ENCODE peak calls at places on chromosomes 3 and 15, in eight cellular contexts. One of them, this sample, is unnamed.

GRCh38 chr3:23950303-23950702 is 5.2 kb downstream of the NR1D2 start:
- DNase-seq in CD8-positive, alpha-beta memory T cell: no peak
- DNase-seq in bronchial epithelial cell: no peak
- DNase-seq in cardiac muscle cell: no peak
- DNase-seq in BE2C: no peak
- DNase-seq in spleen: no peak
- DNase-seq in cardiac fibroblast: no peak
- DNase-seq in naive thymus-derived CD4-positive, alpha-beta T cell: no peak
- DNase-seq in this sample: no peak

GRCh38 chr3:97712919-97713318 is 51.6 kb upstream of the ARL6 start:
- DNase-seq in BE2C: no peak
- DNase-seq in cardiac fibroblast: no peak
- DNase-seq in naive thymus-derived CD4-positive, alpha-beta T cell: no peak
- DNase-seq in spleen: no peak
- DNase-seq in bronchial epithelial cell: no peak
- DNase-seq in CD8-positive, alpha-beta memory T cell: no peak
- DNase-seq in cardiac muscle cell: no peak
- DNase-seq in this sample: no peak

GRCh38 chr3:129068291-129068886 is 7.8 kb downstream of the GP9 start:
- DNase-seq in naive thymus-derived CD4-positive, alpha-beta T cell: no peak
- DNase-seq in CD8-positive, alpha-beta memory T cell: no peak
- DNase-seq in BE2C: peak
- DNase-seq in cardiac fibroblast: peak
- DNase-seq in cardiac muscle cell: peak
- DNase-seq in bronchial epithelial cell: no peak
- DNase-seq in spleen: no peak
- DNase-seq in this sample: no peak

GRCh38 chr15:101384276-101384675 is 89.2 kb upstream of the SNRPA1 start:
- DNase-seq in cardiac muscle cell: no peak
- DNase-seq in CD8-positive, alpha-beta memory T cell: no peak
- DNase-seq in naive thymus-derived CD4-positive, alpha-beta T cell: no peak
- DNase-seq in bronchial epithelial cell: no peak
- DNase-seq in cardiac fibroblast: no peak
- DNase-seq in spleen: peak
- DNase-seq in BE2C: no peak
- DNase-seq in this sample: no peak

GRCh38 chr3:132255041-132255745 is 62.0 kb upstream of the ACP3 start:
- DNase-seq in naive thymus-derived CD4-positive, alpha-beta T cell: no peak
- DNase-seq in spleen: no peak
- DNase-seq in cardiac fibroblast: peak
- DNase-seq in CD8-positive, alpha-beta memory T cell: no peak
- DNase-seq in cardiac muscle cell: peak
- DNase-seq in BE2C: no peak
- DNase-seq in bronchial epithelial cell: peak
- DNase-seq in this sample: no peak

GRCh38 chr3:8492744-8493511 is 8.7 kb upstream of the LMCD1 start:
- DNase-seq in naive thymus-derived CD4-positive, alpha-beta T cell: no peak
- DNase-seq in cardiac muscle cell: no peak
- DNase-seq in bronchial epithelial cell: peak
- DNase-seq in cardiac fibroblast: no peak
- DNase-seq in spleen: no peak
- DNase-seq in CD8-positive, alpha-beta memory T cell: no peak
- DNase-seq in BE2C: no peak
- DNase-seq in this sample: no peak

GRCh38 chr3:143820466-143821221 is 27.6 kb downstream of the SLC9A9 start:
- DNase-seq in cardiac fibroblast: no peak
- DNase-seq in BE2C: no peak
- DNase-seq in bronchial epithelial cell: no peak
- DNase-seq in spleen: no peak
- DNase-seq in cardiac muscle cell: no peak
- DNase-seq in naive thymus-derived CD4-positive, alpha-beta T cell: no peak
- DNase-seq in CD8-positive, alpha-beta memory T cell: no peak
- DNase-seq in this sample: no peak

GRCh38 chr3:34260991-34261365 is 462.5 kb downstream of the PDCD6IP start:
- DNase-seq in bronchial epithelial cell: peak
- DNase-seq in cardiac fibroblast: no peak
- DNase-seq in cardiac muscle cell: no peak
- DNase-seq in BE2C: no peak
- DNase-seq in naive thymus-derived CD4-positive, alpha-beta T cell: no peak
- DNase-seq in CD8-positive, alpha-beta memory T cell: no peak
- DNase-seq in spleen: no peak
- DNase-seq in this sample: no peak

GRCh38 chr3:16064660-16065414 is 109.6 kb upstream of the GALNT15 start:
- DNase-seq in naive thymus-derived CD4-positive, alpha-beta T cell: no peak
- DNase-seq in BE2C: no peak
- DNase-seq in cardiac muscle cell: peak
- DNase-seq in bronchial epithelial cell: peak
- DNase-seq in spleen: no peak
- DNase-seq in cardiac fibroblast: peak
- DNase-seq in CD8-positive, alpha-beta memory T cell: no peak
- DNase-seq in this sample: no peak

GRCh38 chr3:47850062-47850802 is 47.3 kb downstream of the DHX30 start:
- DNase-seq in cardiac fibroblast: peak
- DNase-seq in naive thymus-derived CD4-positive, alpha-beta T cell: no peak
- DNase-seq in cardiac muscle cell: peak
- DNase-seq in CD8-positive, alpha-beta memory T cell: no peak
- DNase-seq in bronchial epithelial cell: no peak
- DNase-seq in spleen: peak
- DNase-seq in BE2C: peak
- DNase-seq in this sample: no peak

GRCh38 chr3:160163259-160163878 is 61.9 kb upstream of the C3orf80 start:
- DNase-seq in cardiac fibroblast: peak
- DNase-seq in BE2C: no peak
- DNase-seq in bronchial epithelial cell: peak
- DNase-seq in spleen: no peak
- DNase-seq in CD8-positive, alpha-beta memory T cell: no peak
- DNase-seq in naive thymus-derived CD4-positive, alpha-beta T cell: no peak
- DNase-seq in cardiac muscle cell: peak
- DNase-seq in this sample: no peak

GRCh38 chr3:97613139-97613538 is 151.4 kb upstream of the ARL6 start:
- DNase-seq in naive thymus-derived CD4-positive, alpha-beta T cell: no peak
- DNase-seq in BE2C: peak
- DNase-seq in cardiac fibroblast: no peak
- DNase-seq in CD8-positive, alpha-beta memory T cell: no peak
- DNase-seq in cardiac muscle cell: no peak
- DNase-seq in spleen: no peak
- DNase-seq in bronchial epithelial cell: no peak
- DNase-seq in this sample: no peak

GRCh38 chr3:27758083-27758482 is 36.0 kb upstream of the EOMES start:
- DNase-seq in bronchial epithelial cell: peak
- DNase-seq in spleen: no peak
- DNase-seq in naive thymus-derived CD4-positive, alpha-beta T cell: peak
- DNase-seq in cardiac muscle cell: peak
- DNase-seq in BE2C: no peak
- DNase-seq in CD8-positive, alpha-beta memory T cell: no peak
- DNase-seq in cardiac fibroblast: peak
- DNase-seq in this sample: no peak

GRCh38 chr3:25257026-25257425 is 171.0 kb upstream of the RARB start:
- DNase-seq in bronchial epithelial cell: peak
- DNase-seq in cardiac muscle cell: peak
- DNase-seq in CD8-positive, alpha-beta memory T cell: no peak
- DNase-seq in naive thymus-derived CD4-positive, alpha-beta T cell: no peak
- DNase-seq in cardiac fibroblast: peak
- DNase-seq in BE2C: no peak
- DNase-seq in spleen: no peak
- DNase-seq in this sample: no peak

GRCh38 chr15:50744601-50745000 is 20.9 kb downstream of the SPPL2A start:
- DNase-seq in cardiac fibroblast: peak
- DNase-seq in bronchial epithelial cell: no peak
- DNase-seq in spleen: no peak
- DNase-seq in naive thymus-derived CD4-positive, alpha-beta T cell: no peak
- DNase-seq in BE2C: no peak
- DNase-seq in cardiac muscle cell: peak
- DNase-seq in CD8-positive, alpha-beta memory T cell: no peak
- DNase-seq in this sample: no peak

GRCh38 chr15:93020976-93021772 is 67.8 kb downstream of the RGMA start:
- DNase-seq in spleen: no peak
- DNase-seq in bronchial epithelial cell: no peak
- DNase-seq in BE2C: no peak
- DNase-seq in CD8-positive, alpha-beta memory T cell: no peak
- DNase-seq in cardiac muscle cell: no peak
- DNase-seq in naive thymus-derived CD4-positive, alpha-beta T cell: no peak
- DNase-seq in cardiac fibroblast: no peak
- DNase-seq in this sample: no peak

GRCh38 chr3:4466783-4467521 is at the start of gene SUMF1:
- DNase-seq in naive thymus-derived CD4-positive, alpha-beta T cell: peak
- DNase-seq in BE2C: peak
- DNase-seq in bronchial epithelial cell: peak
- DNase-seq in cardiac muscle cell: peak
- DNase-seq in cardiac fibroblast: peak
- DNase-seq in spleen: peak
- DNase-seq in CD8-positive, alpha-beta memory T cell: peak
- DNase-seq in this sample: no peak

GRCh38 chr15:43134157-43134637 is 811 bp downstream of the TMEM62 start:
- DNase-seq in CD8-positive, alpha-beta memory T cell: no peak
- DNase-seq in spleen: no peak
- DNase-seq in bronchial epithelial cell: peak
- DNase-seq in naive thymus-derived CD4-positive, alpha-beta T cell: no peak
- DNase-seq in cardiac muscle cell: no peak
- DNase-seq in BE2C: no peak
- DNase-seq in cardiac fibroblast: no peak
- DNase-seq in this sample: no peak